ENCODE peak calls at places on chromosomes 4 and X, in eight cellular contexts. A is mammary epithelial cell; T is HCT116; C is CD4-positive, CD25-positive, alpha-beta regulatory T cell; J is cardiac muscle cell; O is pancreas; P is mesenchymal stem cell; Y is spleen. S is an unnamed sample.

GRCh38 chrX:83508006-83508405 is at the start of gene POU3F4:
- DNase-seq in J (peak; percentile 82), P (no peak), C (no peak), T (no peak), Y (no peak), A (no peak), O (peak; percentile 43), S (no peak)

GRCh38 chr4:168451744-168452394 is 28.4 kb downstream of the DDX60L start:
- DNase-seq in A (peak; percentile 84), O (no peak), Y (no peak), J (no peak), T (peak; percentile 68), P (peak; percentile 90), C (no peak), S (no peak)

GRCh38 chr4:97953171-97953570 is 190.1 kb downstream of the STPG2 start:
- DNase-seq in Y (no peak), C (no peak), O (no peak), J (no peak), T (no peak), P (no peak), A (no peak), S (no peak)

GRCh38 chr4:136749988-136750387 is 782.3 kb downstream of the PCDH18 start:
- DNase-seq in C (no peak), Y (no peak), T (no peak), P (no peak), O (no peak), A (no peak), J (no peak), S (no peak)

GRCh38 chrX:7132335-7133035 is 15.0 kb upstream of the STS start:
- DNase-seq in Y (no peak), J (peak; percentile 64), P (peak; percentile 63), C (peak; percentile 18), A (peak; percentile 92), O (no peak), T (peak; percentile 56), S (no peak)

GRCh38 chr4:100510551-100510950 is 7.3 kb downstream of the EMCN start:
- DNase-seq in A (no peak), T (no peak), Y (no peak), J (no peak), P (peak; percentile 66), C (no peak), O (no peak), S (no peak)

GRCh38 chr4:2817701-2818350 is 24.9 kb downstream of the SH3BP2 start:
- DNase-seq in Y (peak; percentile 85), T (peak; percentile 7), O (peak; percentile 87), C (no peak), J (peak; percentile 64), A (peak; percentile 38), P (no peak), S (peak; percentile 19)

GRCh38 chr4:55396305-55397023 is 707 bp downstream of the TMEM165 start:
- DNase-seq in O (peak; percentile 79), Y (peak; percentile 92), J (peak; percentile 77), P (peak; percentile 59), T (no peak), A (peak; percentile 41), C (peak; percentile 26), S (peak; percentile 54)

GRCh38 chr4:160370046-160370445 is 1267.2 kb downstream of the RAPGEF2 start:
- DNase-seq in O (no peak), C (no peak), Y (no peak), T (no peak), J (no peak), A (peak; percentile 50), P (no peak), S (no peak)

GRCh38 chr4:150569384-150569987 is 12.5 kb upstream of the MAB21L2 start:
- DNase-seq in T (no peak), J (no peak), P (no peak), Y (no peak), O (no peak), C (no peak), A (peak; percentile 37), S (no peak)

GRCh38 chr4:14667624-14668295 is 334.5 kb upstream of the CPEB2 start:
- DNase-seq in T (no peak), Y (no peak), A (peak; percentile 51), O (no peak), J (no peak), C (no peak), P (no peak), S (no peak)

GRCh38 chrX:103941201-103941975 is 21.0 kb upstream of the TMSB15B start:
- DNase-seq in J (peak; percentile 45), P (peak; percentile 44), A (peak; percentile 35), O (no peak), T (no peak), C (peak; percentile 22), Y (no peak), S (no peak)

GRCh38 chr4:183163135-183163534 is 64.1 kb downstream of the WWC2 start:
- DNase-seq in Y (no peak), O (no peak), J (no peak), C (no peak), A (no peak), P (peak; percentile 30), T (no peak), S (no peak)

GRCh38 chr4:5724377-5724776 is 13.4 kb downstream of the EVC start:
- DNase-seq in C (no peak), T (no peak), O (no peak), J (no peak), Y (no peak), A (no peak), P (peak; percentile 15), S (no peak)

GRCh38 chrX:104670051-104670450 is 104.1 kb downstream of the IL1RAPL2 start:
- DNase-seq in P (no peak), A (no peak), T (no peak), Y (no peak), O (no peak), C (no peak), J (no peak), S (no peak)

GRCh38 chrX:154294791-154295580 is at the start of gene TEX28:
- DNase-seq in Y (peak; percentile 43), A (no peak), T (no peak), P (no peak), O (no peak), C (no peak), J (no peak), S (no peak)

GRCh38 chrX:46573331-46573895 is at the start of gene CHST7:
- DNase-seq in O (peak; percentile 55), T (peak; percentile 46), A (peak; percentile 53), Y (peak; percentile 92), J (peak; percentile 79), C (peak; percentile 62), P (peak; percentile 77), S (peak; percentile 66)

GRCh38 chr4:184238072-184238743 is 20.5 kb upstream of the ENPP6 start:
- DNase-seq in Y (no peak), P (no peak), O (no peak), A (no peak), T (no peak), J (no peak), C (no peak), S (no peak)

GRCh38 chrX:107742754-107743191 is 32.8 kb downstream of the TSC22D3 start:
- DNase-seq in T (no peak), A (no peak), O (peak; percentile 75), Y (peak; percentile 83), C (no peak), J (no peak), P (no peak), S (peak; percentile 68)

DNA sequence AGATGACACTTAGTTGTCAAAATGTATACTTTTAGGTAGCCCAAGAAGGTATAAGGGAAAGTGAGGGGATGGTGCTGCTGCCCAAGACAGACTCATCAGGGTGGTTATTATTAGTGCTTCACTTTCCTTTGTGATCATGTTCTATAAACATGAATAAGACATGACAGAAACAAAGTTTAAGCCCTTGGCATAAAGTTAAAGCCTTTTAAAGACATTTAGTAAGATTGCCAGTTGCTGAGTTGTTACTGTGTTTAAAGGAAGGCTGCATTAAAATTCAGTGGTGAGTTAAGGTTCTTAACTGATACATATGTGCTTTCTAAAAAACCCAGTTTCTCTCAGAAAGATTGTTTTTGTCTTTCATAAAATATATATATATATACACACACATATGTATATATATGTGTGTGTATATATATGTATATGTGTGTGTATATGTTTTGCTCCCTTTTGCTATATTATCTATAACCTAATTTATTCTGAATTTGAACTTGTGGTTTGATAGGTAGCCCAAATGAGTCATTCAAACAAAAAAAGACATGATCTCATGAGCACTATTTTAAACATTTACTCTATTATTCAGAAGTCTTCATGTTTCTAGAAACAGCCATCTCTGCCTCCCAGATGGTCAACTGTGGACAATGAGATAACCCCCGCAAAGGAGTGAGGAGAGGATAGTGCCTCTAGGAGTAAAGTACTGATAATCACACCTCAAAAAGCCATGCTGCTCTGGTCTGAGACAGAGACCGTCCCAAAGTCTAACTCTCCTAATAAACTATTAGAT is 98.1 kb upstream of the OTUD4 start:
- DNase-seq in J (no peak), T (no peak), O (no peak), A (peak; percentile 12), C (no peak), P (peak; percentile 64), Y (no peak), S (no peak)
- H3K4me3 ChIP-seq in J (no peak overlapping the region), T (no peak overlapping the region), O (no peak overlapping the region), A (no peak overlapping the region), C (no peak overlapping the region), P (peak overlapping the region; percentile 15), Y (no peak overlapping the region), S (no peak overlapping the region)

DNA sequence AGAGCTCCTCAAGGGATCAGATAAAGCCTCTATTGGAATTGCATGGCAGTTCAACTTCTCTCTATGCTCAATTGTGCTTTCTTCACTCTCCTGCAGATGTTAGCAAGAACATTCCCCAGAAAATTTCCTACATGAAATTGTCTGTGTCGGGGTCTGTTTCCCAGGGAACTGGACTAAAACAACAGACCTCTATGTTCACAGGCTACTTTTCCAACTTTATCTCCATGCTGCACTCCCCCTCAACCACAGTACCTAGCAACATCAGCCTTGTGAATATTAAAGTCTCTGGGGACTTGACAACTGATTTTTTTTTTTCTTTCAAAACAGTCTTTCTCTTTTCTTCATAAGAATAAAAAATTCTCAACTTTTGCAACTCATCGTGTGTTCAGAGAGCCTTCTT is 1470.8 kb upstream of the ADGRL3 start:
- DNase-seq in J (no peak), T (no peak), P (no peak), Y (no peak), A (no peak), C (no peak), O (no peak), S (no peak)
- H3K27ac ChIP-seq in J (no peak overlapping the region), T (no peak overlapping the region), P (no peak overlapping the region), Y (no peak overlapping the region), A (no peak overlapping the region), C (no peak overlapping the region), O (no peak overlapping the region), S (no peak overlapping the region)

GRCh38 chr4:7719354-7720174 is 220.1 kb downstream of the AFAP1 start:
- DNase-seq in Y (no peak), C (peak; percentile 36), O (no peak), A (peak; percentile 12), J (peak; percentile 81), T (no peak), P (peak; percentile 42), S (peak; percentile 48)
- H3K4me3 ChIP-seq in Y (no peak overlapping the region), C (no peak overlapping the region), O (no peak overlapping the region), A (no peak overlapping the region), J (no peak overlapping the region), T (no peak overlapping the region), P (no peak overlapping the region), S (no peak overlapping the region)

DNA sequence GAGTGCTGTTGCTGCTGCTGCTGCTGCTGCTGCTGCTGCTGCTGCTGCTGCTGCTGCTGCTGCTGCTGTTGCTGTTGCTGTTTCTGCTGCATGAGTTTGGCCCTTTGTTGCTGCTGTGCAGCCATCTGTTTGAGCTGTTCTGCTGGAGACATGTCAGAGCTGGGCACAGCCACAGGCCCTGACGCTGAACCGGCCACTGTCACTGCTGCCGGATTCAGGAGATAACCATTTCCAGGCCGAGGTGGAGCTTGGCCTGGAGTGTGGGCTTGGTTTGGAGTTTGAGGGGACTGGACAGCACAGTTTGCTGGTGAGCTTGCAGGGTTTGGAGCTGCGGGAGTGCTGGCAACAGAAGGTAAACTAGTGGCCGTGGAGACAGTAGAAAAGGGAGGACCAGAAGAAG is 224.3 kb downstream of the MGST2 start:
- DNase-seq in A (no peak), Y (no peak), C (no peak), O (no peak), P (no peak), J (no peak), T (no peak), S (no peak)
- H3K27ac ChIP-seq in A (no peak overlapping the region), Y (no peak overlapping the region), C (no peak overlapping the region), O (no peak overlapping the region), P (no peak overlapping the region), J (no peak overlapping the region), T (no peak overlapping the region), S (no peak overlapping the region)

S was measured in psoas muscle.